ENCODE peak calls at places on chromosomes 1 and 21, in four cellular contexts. One of them, this sample, is unnamed.

GRCh38 chr1:159282118-159282517 is 20.0 kb upstream of the FCER1A start:
- DNase-seq in CD8-positive, alpha-beta T cell: no peak
- DNase-seq in fibroblast of lung: no peak
- DNase-seq in IMR-90: no peak
- DNase-seq in this sample: peak

GRCh38 chr1:241640867-241641542 is 836 bp upstream of the CHML start:
- DNase-seq in IMR-90: no peak
- DNase-seq in CD8-positive, alpha-beta T cell: no peak
- DNase-seq in fibroblast of lung: no peak
- DNase-seq in this sample: no peak

GRCh38 chr1:41454406-41454805 is 30.1 kb downstream of the EDN2 start:
- DNase-seq in CD8-positive, alpha-beta T cell: no peak
- DNase-seq in fibroblast of lung: peak
- DNase-seq in IMR-90: no peak
- DNase-seq in this sample: no peak

GRCh38 chr1:46134660-46135331 is 2.4 kb upstream of the PIK3R3 start:
- DNase-seq in CD8-positive, alpha-beta T cell: no peak
- DNase-seq in IMR-90: peak
- DNase-seq in fibroblast of lung: peak
- DNase-seq in this sample: peak

GRCh38 chr1:94883688-94884087 is 43.2 kb downstream of the CNN3 start:
- DNase-seq in IMR-90: peak
- DNase-seq in fibroblast of lung: peak
- DNase-seq in CD8-positive, alpha-beta T cell: no peak
- DNase-seq in this sample: no peak

GRCh38 chr1:178376008-178376407 is 120.8 kb downstream of the CLEC20A start:
- DNase-seq in IMR-90: no peak
- DNase-seq in CD8-positive, alpha-beta T cell: no peak
- DNase-seq in fibroblast of lung: no peak
- DNase-seq in this sample: no peak

GRCh38 chr1:201849372-201850052 is 20.6 kb downstream of the IPO9 start:
- DNase-seq in fibroblast of lung: no peak
- DNase-seq in CD8-positive, alpha-beta T cell: no peak
- DNase-seq in IMR-90: no peak
- DNase-seq in this sample: peak

GRCh38 chr1:6783956-6784559 is 1.2 kb upstream of the CAMTA1 start:
- DNase-seq in fibroblast of lung: peak
- DNase-seq in CD8-positive, alpha-beta T cell: no peak
- DNase-seq in IMR-90: no peak
- DNase-seq in this sample: peak

GRCh38 chr1:93253471-93253870 is 72.9 kb downstream of the CCDC18 start:
- DNase-seq in IMR-90: no peak
- DNase-seq in CD8-positive, alpha-beta T cell: no peak
- DNase-seq in fibroblast of lung: no peak
- DNase-seq in this sample: no peak

GRCh38 chr1:221809101-221810029 is 67.5 kb upstream of the DUSP10 start:
- DNase-seq in fibroblast of lung: peak
- DNase-seq in IMR-90: peak
- DNase-seq in CD8-positive, alpha-beta T cell: no peak
- DNase-seq in this sample: no peak

GRCh38 chr1:94542088-94542671 is 621 bp upstream of the F3 start:
- DNase-seq in IMR-90: peak
- DNase-seq in fibroblast of lung: peak
- DNase-seq in CD8-positive, alpha-beta T cell: no peak
- DNase-seq in this sample: no peak

GRCh38 chr1:208031932-208032320 is 121.0 kb upstream of the CD34 start:
- DNase-seq in CD8-positive, alpha-beta T cell: no peak
- DNase-seq in fibroblast of lung: no peak
- DNase-seq in IMR-90: no peak
- DNase-seq in this sample: no peak

GRCh38 chr21:32794643-32795042 is 23.1 kb upstream of the PAXBP1 start:
- DNase-seq in CD8-positive, alpha-beta T cell: no peak
- DNase-seq in fibroblast of lung: no peak
- DNase-seq in IMR-90: no peak
- DNase-seq in this sample: no peak

GRCh38 chr1:32464716-32465540 is at the start of gene ZBTB8B:
- DNase-seq in CD8-positive, alpha-beta T cell: peak
- DNase-seq in fibroblast of lung: peak
- DNase-seq in IMR-90: peak
- DNase-seq in this sample: peak

GRCh38 chr1:15501208-15502032 is 22.6 kb downstream of the CASP9 start:
- DNase-seq in fibroblast of lung: peak
- DNase-seq in CD8-positive, alpha-beta T cell: no peak
- DNase-seq in IMR-90: peak
- DNase-seq in this sample: peak

GRCh38 chr1:183241446-183241845 is 55.4 kb downstream of the LAMC2 start:
- DNase-seq in fibroblast of lung: no peak
- DNase-seq in CD8-positive, alpha-beta T cell: no peak
- DNase-seq in IMR-90: no peak
- DNase-seq in this sample: no peak

GRCh38 chr1:42682739-42683529 is 716 bp downstream of the YBX1 start:
- DNase-seq in CD8-positive, alpha-beta T cell: peak
- DNase-seq in IMR-90: peak
- DNase-seq in fibroblast of lung: peak
- DNase-seq in this sample: peak

GRCh38 chr21:26099610-26100219 is 70.9 kb downstream of the APP start:
- DNase-seq in IMR-90: peak
- DNase-seq in CD8-positive, alpha-beta T cell: no peak
- DNase-seq in fibroblast of lung: peak
- DNase-seq in this sample: peak

GRCh38 chr1:112285311-112285710 is 110.7 kb upstream of the CTTNBP2NL start:
- DNase-seq in CD8-positive, alpha-beta T cell: no peak
- DNase-seq in IMR-90: no peak
- DNase-seq in fibroblast of lung: no peak
- DNase-seq in this sample: no peak

GRCh38 chr1:161166669-161167548 is 683 bp downstream of the PPOX start:
- DNase-seq in IMR-90: no peak
- DNase-seq in fibroblast of lung: no peak
- DNase-seq in CD8-positive, alpha-beta T cell: no peak
- DNase-seq in this sample: no peak

GRCh38 chr1:189696297-189696696 is 781.4 kb downstream of the BRINP3 start:
- DNase-seq in fibroblast of lung: no peak
- DNase-seq in IMR-90: no peak
- DNase-seq in CD8-positive, alpha-beta T cell: no peak
- DNase-seq in this sample: no peak

GRCh38 chr1:208112380-208112779 is 131.8 kb downstream of the PLXNA2 start:
- DNase-seq in IMR-90: no peak
- DNase-seq in fibroblast of lung: no peak
- DNase-seq in CD8-positive, alpha-beta T cell: no peak
- DNase-seq in this sample: no peak

GRCh38 chr1:2132222-2133038 is 62.1 kb downstream of the FAAP20 start:
- DNase-seq in CD8-positive, alpha-beta T cell: no peak
- DNase-seq in IMR-90: peak
- DNase-seq in fibroblast of lung: peak
- DNase-seq in this sample: peak

GRCh38 chr1:91026320-91026719 is 4.5 kb upstream of the ZNF644 start:
- DNase-seq in fibroblast of lung: no peak
- DNase-seq in CD8-positive, alpha-beta T cell: no peak
- DNase-seq in IMR-90: no peak
- DNase-seq in this sample: no peak

DNA sequence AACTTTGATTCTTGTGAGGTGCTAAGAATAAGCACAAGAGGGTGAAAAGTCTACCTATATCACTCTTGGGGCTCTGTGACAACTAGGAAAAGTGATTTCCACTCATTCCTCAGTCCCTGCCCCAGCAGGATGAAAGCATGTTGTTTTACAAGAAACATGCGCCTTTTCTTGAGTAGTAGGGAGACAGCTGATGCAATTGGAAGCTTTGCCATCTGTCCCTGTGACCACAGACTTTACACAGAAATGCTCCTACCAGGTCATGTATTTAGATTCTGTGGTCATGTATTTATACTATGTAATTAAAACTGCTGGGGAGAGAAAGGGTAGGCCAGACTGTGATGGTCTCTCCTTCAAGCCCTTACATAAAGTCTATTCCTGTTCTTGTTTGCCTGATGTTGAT is 445.5 kb downstream of the PTPRC start:
- DNase-seq in CD8-positive, alpha-beta T cell: no peak
- DNase-seq in IMR-90: peak
- DNase-seq in fibroblast of lung: peak
- DNase-seq in this sample: no peak
- H3K27ac ChIP-seq in CD8-positive, alpha-beta T cell: no peak
- H3K27ac ChIP-seq in IMR-90: peak
- H3K27ac ChIP-seq in fibroblast of lung: peak
- H3K27ac ChIP-seq in this sample: no peak

GRCh38 chr1:30232288-30232899 is 491.0 kb downstream of the MATN1 start:
- DNase-seq in CD8-positive, alpha-beta T cell: no peak
- DNase-seq in IMR-90: no peak
- DNase-seq in fibroblast of lung: no peak
- DNase-seq in this sample: peak
- TF ChIP-seq CTCF in CD8-positive, alpha-beta T cell: peak
- TF ChIP-seq CTCF in IMR-90: peak
- TF ChIP-seq CTCF in fibroblast of lung: peak
- TF ChIP-seq CTCF in this sample: peak

DNA sequence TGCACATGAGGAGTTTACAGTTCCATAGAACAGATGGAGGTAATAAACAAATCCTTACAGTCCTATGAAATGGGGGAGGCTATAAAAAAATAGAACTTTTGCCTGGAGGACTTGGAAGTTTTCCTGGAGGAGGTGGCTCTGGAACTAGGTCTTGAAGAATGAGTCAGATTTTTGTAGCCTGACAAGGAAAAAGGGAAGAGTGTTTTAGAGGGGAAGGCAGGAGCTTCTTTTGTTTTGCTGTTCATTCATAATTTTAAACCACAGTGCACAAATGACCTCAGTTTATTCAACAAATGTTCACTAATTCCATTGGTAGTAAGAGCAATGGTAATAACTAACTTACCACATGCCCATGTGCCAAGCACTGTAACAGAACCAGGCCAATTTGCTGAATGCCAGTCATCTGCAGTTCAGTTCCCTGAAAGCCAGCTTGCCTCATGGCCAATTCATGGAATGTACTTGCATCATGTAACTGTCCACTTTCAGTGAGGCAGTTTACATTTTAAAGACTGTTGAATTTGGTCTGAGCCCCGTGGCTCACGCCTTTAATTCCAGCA is 2.8 kb downstream of the DIO1 start:
- DNase-seq in CD8-positive, alpha-beta T cell: no peak
- DNase-seq in fibroblast of lung: peak
- DNase-seq in IMR-90: peak
- DNase-seq in this sample: no peak
- H3K27ac ChIP-seq in CD8-positive, alpha-beta T cell: no peak
- H3K27ac ChIP-seq in fibroblast of lung: peak
- H3K27ac ChIP-seq in IMR-90: peak
- H3K27ac ChIP-seq in this sample: peak

GRCh38 chr1:56448529-56448928 is 130.8 kb downstream of the PLPP3 start:
- DNase-seq in fibroblast of lung: no peak
- DNase-seq in CD8-positive, alpha-beta T cell: no peak
- DNase-seq in IMR-90: no peak
- DNase-seq in this sample: no peak

GRCh38 chr1:56452027-56453011 is 127.0 kb downstream of the PLPP3 start:
- DNase-seq in CD8-positive, alpha-beta T cell: no peak
- DNase-seq in fibroblast of lung: no peak
- DNase-seq in IMR-90: no peak
- DNase-seq in this sample: no peak

GRCh38 chr1:56451491-56451890 is 127.9 kb downstream of the PLPP3 start:
- DNase-seq in CD8-positive, alpha-beta T cell: no peak
- DNase-seq in fibroblast of lung: no peak
- DNase-seq in IMR-90: no peak
- DNase-seq in this sample: no peak

GRCh38 chr1:56448937-56449336 is 130.4 kb downstream of the PLPP3 start:
- DNase-seq in IMR-90: peak
- DNase-seq in fibroblast of lung: no peak
- DNase-seq in CD8-positive, alpha-beta T cell: no peak
- DNase-seq in this sample: peak

DNA sequence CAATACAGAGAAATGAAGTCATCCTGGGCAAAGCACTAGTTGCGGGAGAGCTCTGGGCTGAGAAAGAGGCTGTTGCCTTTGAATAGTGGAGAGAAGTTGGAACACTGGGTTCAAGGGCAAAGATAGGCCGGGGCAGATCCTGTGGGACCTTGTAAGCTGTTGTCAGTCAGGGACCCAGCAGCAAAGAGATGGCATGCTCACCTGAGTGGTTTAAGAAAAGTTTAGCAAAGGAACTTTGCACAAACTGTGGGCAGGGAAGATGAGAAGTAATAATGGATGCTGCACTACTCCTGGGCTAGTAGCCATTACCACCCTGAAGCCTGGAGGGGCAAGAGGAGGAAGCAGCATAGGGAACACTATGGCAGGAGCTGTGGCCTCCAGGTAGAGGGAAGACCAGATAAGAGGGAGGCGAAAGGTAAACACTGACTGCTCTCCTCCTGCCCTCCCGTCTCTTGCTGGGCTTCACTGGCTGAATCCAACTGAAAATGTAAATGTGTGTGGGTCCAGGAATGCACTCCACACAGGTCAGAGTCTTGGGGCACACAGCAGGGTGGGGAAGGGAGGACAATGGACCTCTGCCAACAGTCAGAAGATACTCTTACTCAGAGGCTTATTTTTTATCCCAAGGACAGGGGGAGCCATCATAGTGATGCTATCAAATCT is 129.2 kb downstream of the PLPP3 start:
- DNase-seq in CD8-positive, alpha-beta T cell: no peak
- DNase-seq in IMR-90: no peak
- DNase-seq in fibroblast of lung: no peak
- DNase-seq in this sample: no peak
- TF ChIP-seq CTCF in CD8-positive, alpha-beta T cell: no peak
- TF ChIP-seq CTCF in IMR-90: no peak
- TF ChIP-seq CTCF in fibroblast of lung: no peak
- TF ChIP-seq CTCF in this sample: no peak

GRCh38 chr1:78045850-78046778 is at the start of gene GIPC2:
- DNase-seq in CD8-positive, alpha-beta T cell: no peak
- DNase-seq in IMR-90: peak
- DNase-seq in fibroblast of lung: peak
- DNase-seq in this sample: no peak

GRCh38 chr1:78044796-78045599 is 768 bp upstream of the GIPC2 start:
- DNase-seq in IMR-90: no peak
- DNase-seq in CD8-positive, alpha-beta T cell: no peak
- DNase-seq in fibroblast of lung: no peak
- DNase-seq in this sample: no peak

GRCh38 chr1:78047131-78047530 is 1.4 kb downstream of the GIPC2 start:
- DNase-seq in IMR-90: no peak
- DNase-seq in CD8-positive, alpha-beta T cell: no peak
- DNase-seq in fibroblast of lung: no peak
- DNase-seq in this sample: no peak

GRCh38 chr1:78043436-78043835 is 2.3 kb upstream of the GIPC2 start:
- DNase-seq in IMR-90: no peak
- DNase-seq in CD8-positive, alpha-beta T cell: no peak
- DNase-seq in fibroblast of lung: no peak
- DNase-seq in this sample: no peak

GRCh38 chr1:78045600-78045849 is 241 bp upstream of the GIPC2 start:
- DNase-seq in fibroblast of lung: no peak
- DNase-seq in IMR-90: no peak
- DNase-seq in CD8-positive, alpha-beta T cell: no peak
- DNase-seq in this sample: no peak
- H3K27ac ChIP-seq in fibroblast of lung: no peak
- H3K27ac ChIP-seq in IMR-90: no peak
- H3K27ac ChIP-seq in CD8-positive, alpha-beta T cell: no peak
- H3K27ac ChIP-seq in this sample: no peak

GRCh38 chr1:48552420-48552819 is 80.4 kb upstream of the SPATA6 start:
- DNase-seq in fibroblast of lung: no peak
- DNase-seq in CD8-positive, alpha-beta T cell: no peak
- DNase-seq in IMR-90: no peak
- DNase-seq in this sample: no peak
- TF ChIP-seq CTCF in fibroblast of lung: peak
- TF ChIP-seq CTCF in CD8-positive, alpha-beta T cell: no peak
- TF ChIP-seq CTCF in IMR-90: peak
- TF ChIP-seq CTCF in this sample: no peak

This sample was measured in RWPE1.